ENCODE peak calls at places on chromosomes 7 and 10, in seven cellular contexts. One of them, this sample, is unnamed.

GRCh38 chr7:13197501-13197900 is 510.1 kb downstream of the ARL4A start:
- DNase-seq in SW 1271: no peak
- DNase-seq in MCF 10A: peak
- DNase-seq in Right ventricle myocardium superior: no peak
- DNase-seq in NCI-H1092: no peak
- DNase-seq in GM04504: peak
- DNase-seq in NCI-H2081: no peak
- DNase-seq in this sample: no peak

GRCh38 chr10:98898987-98899386 is 336.7 kb downstream of the HPSE2 start:
- DNase-seq in SW 1271: no peak
- DNase-seq in MCF 10A: no peak
- DNase-seq in Right ventricle myocardium superior: no peak
- DNase-seq in NCI-H1092: no peak
- DNase-seq in GM04504: no peak
- DNase-seq in NCI-H2081: no peak
- DNase-seq in this sample: no peak

GRCh38 chr7:135207739-135208416 is 3.4 kb downstream of the WDR91 start:
- DNase-seq in SW 1271: no peak
- DNase-seq in MCF 10A: no peak
- DNase-seq in Right ventricle myocardium superior: no peak
- DNase-seq in NCI-H1092: no peak
- DNase-seq in GM04504: no peak
- DNase-seq in NCI-H2081: no peak
- DNase-seq in this sample: no peak

GRCh38 chr7:17663056-17663675 is 277.1 kb downstream of the SNX13 start:
- DNase-seq in SW 1271: no peak
- DNase-seq in MCF 10A: peak
- DNase-seq in Right ventricle myocardium superior: no peak
- DNase-seq in NCI-H1092: no peak
- DNase-seq in GM04504: peak
- DNase-seq in NCI-H2081: no peak
- DNase-seq in this sample: no peak

GRCh38 chr10:3527869-3528268 is 257.1 kb downstream of the KLF6 start:
- DNase-seq in SW 1271: no peak
- DNase-seq in MCF 10A: no peak
- DNase-seq in Right ventricle myocardium superior: no peak
- DNase-seq in NCI-H1092: no peak
- DNase-seq in GM04504: no peak
- DNase-seq in NCI-H2081: no peak
- DNase-seq in this sample: no peak

GRCh38 chr7:117157121-117157870 is 165.6 kb downstream of the WNT2 start:
- DNase-seq in SW 1271: no peak
- DNase-seq in MCF 10A: peak
- DNase-seq in Right ventricle myocardium superior: peak
- DNase-seq in NCI-H1092: no peak
- DNase-seq in GM04504: peak
- DNase-seq in NCI-H2081: no peak
- DNase-seq in this sample: peak

GRCh38 chr10:34178196-34178595 is 636.9 kb downstream of the PARD3 start:
- DNase-seq in SW 1271: no peak
- DNase-seq in MCF 10A: no peak
- DNase-seq in Right ventricle myocardium superior: no peak
- DNase-seq in NCI-H1092: no peak
- DNase-seq in GM04504: no peak
- DNase-seq in NCI-H2081: no peak
- DNase-seq in this sample: no peak

GRCh38 chr7:98598846-98599615 is 18.1 kb upstream of the NPTX2 start:
- DNase-seq in SW 1271: no peak
- DNase-seq in MCF 10A: no peak
- DNase-seq in Right ventricle myocardium superior: no peak
- DNase-seq in NCI-H1092: no peak
- DNase-seq in GM04504: no peak
- DNase-seq in NCI-H2081: no peak
- DNase-seq in this sample: no peak

GRCh38 chr10:122402548-122403131 is 28.1 kb downstream of the PLEKHA1 start:
- DNase-seq in SW 1271: no peak
- DNase-seq in MCF 10A: no peak
- DNase-seq in Right ventricle myocardium superior: no peak
- DNase-seq in NCI-H1092: no peak
- DNase-seq in GM04504: no peak
- DNase-seq in NCI-H2081: no peak
- DNase-seq in this sample: no peak